ENCODE peak calls at places on chromosomes 11 and 22, in seven cellular contexts. X is left lung; W is CD8-positive, alpha-beta T cell; D is PC-3; P is fibroblast of lung; L is AG04450; C is lung. K is an unnamed sample.
A peak's percentile ranks its signal among the peaks of the same experiment; 100 is the strongest.

GRCh38 chr11:46235777-46236688 is 41.4 kb upstream of the CREB3L1 start:
- DNase-seq in C (no peak), X (no peak), W (no peak), P (no peak), L (no peak), D (no peak), K (no peak)

GRCh38 chr11:70145025-70145529 is 58.0 kb upstream of the FADD start:
- DNase-seq in X (peak; percentile 28), C (no peak), P (no peak), W (no peak), L (no peak), D (no peak), K (no peak)

GRCh38 chr11:73072935-73073481 is 69.1 kb downstream of the FCHSD2 start:
- DNase-seq in W (no peak), D (peak; percentile 81), P (peak; percentile 15), L (no peak), X (no peak), C (no peak), K (peak; percentile 21)

GRCh38 chr11:108836541-108836940 is 171.7 kb downstream of the DDX10 start:
- DNase-seq in C (no peak), X (no peak), W (no peak), L (no peak), P (peak; percentile 8), D (no peak), K (no peak)

GRCh38 chr11:20261526-20261925 is 101.3 kb upstream of the DBX1 start:
- DNase-seq in P (peak; percentile 5), L (no peak), X (no peak), C (no peak), W (no peak), D (no peak), K (no peak)

GRCh38 chr11:116691779-116692178 is 81.0 kb downstream of the BUD13 start:
- DNase-seq in L (no peak), C (peak; percentile 50), D (peak; percentile 66), P (no peak), X (no peak), W (peak; percentile 49), K (no peak)

GRCh38 chr11:71251761-71252433 is 480 bp downstream of the SHANK2 start:
- DNase-seq in D (peak; percentile 59), W (no peak), P (no peak), L (no peak), C (no peak), X (no peak), K (peak; percentile 62)

GRCh38 chr22:27057717-27058116 is 400.3 kb downstream of the MIAT start:
- DNase-seq in D (no peak), P (no peak), X (no peak), L (no peak), C (no peak), W (no peak), K (no peak)

GRCh38 chr11:33802414-33802950 is 28.2 kb upstream of the FBXO3 start:
- DNase-seq in P (peak; percentile 92), X (peak; percentile 59), C (no peak), W (no peak), D (peak; percentile 91), L (peak; percentile 67), K (peak; percentile 70)

GRCh38 chr11:68215524-68216170 is 2.6 kb upstream of the KMT5B start:
- DNase-seq in D (no peak), X (no peak), W (no peak), P (no peak), C (no peak), L (no peak), K (no peak)

GRCh38 chr22:47166446-47167016 is 404.1 kb downstream of the TBC1D22A start:
- DNase-seq in C (no peak), D (no peak), P (no peak), X (no peak), L (no peak), W (no peak), K (no peak)

GRCh38 chr11:118434553-118435232 is 1.6 kb upstream of the KMT2A start:
- DNase-seq in W (peak; percentile 27), X (no peak), P (peak; percentile 53), L (no peak), C (peak; percentile 29), D (peak; percentile 49), K (peak; percentile 29)

GRCh38 chr11:31870609-31871309 is 59.6 kb upstream of the PAX6 start:
- DNase-seq in X (no peak), D (peak; percentile 67), W (no peak), P (peak; percentile 33), L (peak; percentile 2), C (peak; percentile 32), K (peak; percentile 48)

GRCh38 chr11:8714622-8715225 is 32.1 kb downstream of the RPL27A start:
- DNase-seq in W (no peak), P (peak; percentile 59), X (no peak), C (no peak), L (no peak), D (no peak), K (no peak)

GRCh38 chr11:17314232-17314547 is 37.4 kb upstream of the NCR3LG1 start:
- DNase-seq in P (peak; percentile 86), C (no peak), L (peak; percentile 82), D (peak; percentile 49), W (no peak), X (no peak), K (no peak)

GRCh38 chr11:19723572-19724342 is 11.1 kb downstream of the NAV2 start:
- DNase-seq in X (peak; percentile 72), L (no peak), D (peak; percentile 84), C (no peak), P (peak; percentile 64), W (peak; percentile 59), K (peak; percentile 78)

DNA sequence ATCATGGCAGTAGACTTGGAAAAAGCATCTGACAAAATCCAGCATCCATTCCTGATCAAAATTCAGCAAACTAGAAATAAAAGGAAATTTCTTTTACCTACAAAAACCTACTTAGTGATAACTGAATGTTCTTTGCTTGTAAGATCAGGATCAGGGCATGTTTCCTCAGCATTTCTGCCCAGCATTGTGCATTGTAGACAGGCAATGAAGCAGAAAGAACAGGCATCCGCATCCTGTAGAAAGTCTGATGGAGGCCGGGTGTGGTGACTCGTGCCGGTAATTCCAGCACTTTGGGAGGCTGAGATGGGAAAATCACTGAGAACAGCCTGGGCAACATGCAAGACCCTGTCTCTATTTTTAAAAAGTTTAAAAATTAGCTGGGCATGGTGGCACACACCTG is 32.5 kb upstream of the PANX2 start:
- DNase-seq in C (no peak), L (no peak), W (no peak), X (no peak), D (no peak), P (no peak), K (no peak)
- H3K27ac ChIP-seq in C (no peak overlapping the region), L (no peak overlapping the region), W (no peak overlapping the region), X (no peak overlapping the region), D (no peak overlapping the region), P (no peak overlapping the region), K (no peak overlapping the region)

GRCh38 chr22:20945578-20945934 is 21.5 kb upstream of the AIFM3 start:
- DNase-seq in P (no peak), W (no peak), D (no peak), L (no peak), X (no peak), C (no peak), K (no peak)

GRCh38 chr22:20944042-20944441 is 23.0 kb upstream of the AIFM3 start:
- DNase-seq in X (no peak), L (no peak), C (no peak), D (no peak), W (no peak), P (no peak), K (no peak)

GRCh38 chr22:20946991-20947390 is 20.1 kb upstream of the AIFM3 start:
- DNase-seq in D (no peak), L (no peak), C (no peak), P (no peak), W (no peak), X (no peak), K (no peak)

GRCh38 chr22:20948450-20948849 is 18.6 kb upstream of the AIFM3 start:
- DNase-seq in L (no peak), C (no peak), W (no peak), P (no peak), X (no peak), D (no peak), K (no peak)

DNA sequence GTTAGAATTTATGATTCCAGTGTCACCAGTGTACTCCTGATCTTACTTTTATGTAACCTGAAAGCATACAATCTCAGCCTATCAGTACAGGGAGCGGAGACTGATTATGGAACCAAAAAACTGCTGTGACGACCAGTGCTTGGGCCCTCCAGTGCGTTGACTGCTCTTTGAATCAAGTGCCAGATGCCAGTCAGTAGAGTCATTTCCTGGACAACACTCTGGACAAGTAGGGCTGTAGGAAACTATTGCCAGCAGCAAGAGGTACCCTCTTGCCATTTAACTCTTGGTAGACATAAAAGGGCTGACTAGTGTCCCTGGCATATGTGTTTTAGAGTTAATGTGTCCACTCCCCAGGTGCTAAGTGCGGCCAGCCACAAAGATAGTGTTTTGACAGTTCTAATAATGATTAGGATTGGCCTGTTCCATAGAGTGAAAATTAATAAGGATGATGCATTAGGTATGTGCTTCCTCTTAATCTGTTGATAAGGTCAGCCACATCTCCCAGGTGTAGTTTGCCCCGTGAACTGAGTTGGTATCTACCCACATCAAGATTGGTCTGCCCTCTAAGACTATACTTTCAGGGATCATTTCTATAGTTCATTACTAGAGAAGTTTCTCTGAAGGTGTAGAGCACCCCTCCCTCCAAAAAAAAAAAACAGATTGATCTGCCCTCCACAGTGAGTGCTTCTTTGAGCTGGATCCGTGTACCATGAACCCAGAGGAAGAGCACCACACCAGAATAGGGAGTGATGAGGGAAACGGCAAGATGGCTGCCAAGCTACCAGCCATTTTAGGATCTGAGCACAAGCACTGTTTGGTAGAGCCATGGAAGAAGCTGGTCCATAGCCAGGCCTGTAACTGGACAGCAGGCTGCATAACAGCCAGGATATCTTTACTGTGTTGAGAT is 20.7 kb upstream of the AIFM3 start:
- DNase-seq in D (peak; percentile 42), L (no peak), C (peak; percentile 64), P (peak; percentile 61), X (no peak), W (no peak), K (no peak)
- H3K27ac ChIP-seq in D (no peak overlapping the region), L (no peak overlapping the region), C (peak overlapping the region; percentile 49), P (no peak overlapping the region), X (peak overlapping the region; percentile 33), W (no peak overlapping the region), K (no peak overlapping the region)

GRCh38 chr22:44218071-44218470 is 37.3 kb downstream of the PARVG start:
- DNase-seq in X (no peak), D (no peak), W (no peak), L (no peak), C (no peak), P (no peak), K (no peak)
- H3K27ac ChIP-seq in X (no peak overlapping the region), D (no peak overlapping the region), W (no peak overlapping the region), L (no peak overlapping the region), C (no peak overlapping the region), P (no peak overlapping the region), K (no peak overlapping the region)

DNA sequence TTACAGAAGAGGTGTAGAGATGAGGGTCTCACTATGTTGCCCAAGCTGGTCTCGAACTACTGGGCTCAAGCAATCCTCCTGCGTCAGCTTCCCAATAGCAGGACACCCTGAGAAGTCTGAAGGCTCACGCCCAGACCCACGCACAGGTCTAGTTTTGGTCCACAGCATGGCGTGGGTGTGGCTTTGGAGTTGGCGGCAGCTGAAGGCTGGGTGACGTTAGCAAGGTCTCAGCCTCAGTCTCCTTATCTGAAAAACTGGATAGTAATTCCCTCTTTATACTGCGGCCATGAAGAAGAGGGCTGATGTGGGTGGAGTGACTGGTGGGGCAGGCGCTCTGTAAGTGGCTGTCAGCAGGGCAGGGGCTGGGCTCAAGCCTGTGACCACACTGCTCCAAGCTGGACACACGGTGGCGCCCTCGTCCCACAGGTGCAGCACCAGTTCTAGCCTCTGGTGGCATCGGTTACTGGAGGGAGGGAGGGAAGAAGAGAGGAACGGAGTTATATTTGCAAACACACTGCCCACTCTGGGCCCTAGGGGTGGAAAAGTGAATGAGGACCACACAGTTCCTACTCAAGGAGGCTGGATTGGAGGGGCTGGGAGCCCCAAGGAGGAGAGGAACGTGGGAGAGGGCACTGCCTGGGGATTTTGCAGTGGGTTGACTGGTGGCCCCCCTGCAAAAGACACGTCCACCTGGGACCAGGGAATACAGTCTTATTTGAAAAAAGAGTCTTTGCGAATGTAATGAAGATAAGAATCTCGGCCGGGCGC is 19.6 kb upstream of the CARD10 start:
- DNase-seq in L (peak; percentile 89), P (peak; percentile 88), W (peak; percentile 89), D (peak; percentile 89), C (peak; percentile 93), X (peak; percentile 98), K (peak; percentile 92)
- H3K27ac ChIP-seq in L (no peak overlapping the region), P (no peak overlapping the region), W (no peak overlapping the region), D (no peak overlapping the region), C (no peak overlapping the region), X (peak overlapping the region; percentile 33), K (peak overlapping the region; percentile 46)